ENCODE peak calls at places on chromosomes 6 and 20, in nine cellular contexts. One of them, this sample, is unnamed.
A peak's percentile ranks its signal among the peaks of the same experiment; 100 is the strongest.

GRCh38 chr20:56903858-56904257 is 274.8 kb downstream of the TFAP2C start:
- DNase-seq in A549: no peak
- DNase-seq in right cardiac atrium: no peak
- DNase-seq in stomach: no peak
- DNase-seq in hepatocyte: no peak
- DNase-seq in NCI-H1092 treated with DMSO at 0.1 percent for 48 hours: no peak
- DNase-seq in activated T-cell treated with anti-CD3 and anti-CD28 coated beads for 4 hours: no peak
- DNase-seq in stimulated activated CD4-positive, alpha-beta T cell treated with anti-CD3 and anti-CD28 coated beads, Interleukin-12 subunit alpha, Interleukin-12 subunit beta, amount 100 ng/mL, for 4 hours: no peak
- DNase-seq in ureter: no peak
- DNase-seq in this sample: no peak

GRCh38 chr6:28589234-28589951 is 63.7 kb downstream of the GPX5 start:
- DNase-seq in A549: peak; percentile 97
- DNase-seq in right cardiac atrium: peak; percentile 24
- DNase-seq in stomach: no peak
- DNase-seq in hepatocyte: peak; percentile 91
- DNase-seq in NCI-H1092 treated with DMSO at 0.1 percent for 48 hours: no peak
- DNase-seq in activated T-cell treated with anti-CD3 and anti-CD28 coated beads for 4 hours: no peak
- DNase-seq in stimulated activated CD4-positive, alpha-beta T cell treated with anti-CD3 and anti-CD28 coated beads, Interleukin-12 subunit alpha, Interleukin-12 subunit beta, amount 100 ng/mL, for 4 hours: peak; percentile 32
- DNase-seq in ureter: no peak
- DNase-seq in this sample: no peak

GRCh38 chr20:19600042-19600441 is 158.0 kb upstream of the RIN2 start:
- DNase-seq in A549: no peak
- DNase-seq in right cardiac atrium: no peak
- DNase-seq in stomach: no peak
- DNase-seq in hepatocyte: no peak
- DNase-seq in NCI-H1092 treated with DMSO at 0.1 percent for 48 hours: no peak
- DNase-seq in activated T-cell treated with anti-CD3 and anti-CD28 coated beads for 4 hours: no peak
- DNase-seq in stimulated activated CD4-positive, alpha-beta T cell treated with anti-CD3 and anti-CD28 coated beads, Interleukin-12 subunit alpha, Interleukin-12 subunit beta, amount 100 ng/mL, for 4 hours: no peak
- DNase-seq in ureter: no peak
- DNase-seq in this sample: no peak

GRCh38 chr6:26379236-26380139 is 3.4 kb upstream of the BTN2A2 start:
- DNase-seq in A549: no peak
- DNase-seq in right cardiac atrium: no peak
- DNase-seq in stomach: no peak
- DNase-seq in hepatocyte: no peak
- DNase-seq in NCI-H1092 treated with DMSO at 0.1 percent for 48 hours: no peak
- DNase-seq in activated T-cell treated with anti-CD3 and anti-CD28 coated beads for 4 hours: no peak
- DNase-seq in stimulated activated CD4-positive, alpha-beta T cell treated with anti-CD3 and anti-CD28 coated beads, Interleukin-12 subunit alpha, Interleukin-12 subunit beta, amount 100 ng/mL, for 4 hours: no peak
- DNase-seq in ureter: no peak
- DNase-seq in this sample: no peak

GRCh38 chr20:58655328-58656094 is 4.4 kb downstream of the STX16 start:
- DNase-seq in A549: no peak
- DNase-seq in right cardiac atrium: no peak
- DNase-seq in stomach: no peak
- DNase-seq in hepatocyte: no peak
- DNase-seq in NCI-H1092 treated with DMSO at 0.1 percent for 48 hours: no peak
- DNase-seq in activated T-cell treated with anti-CD3 and anti-CD28 coated beads for 4 hours: no peak
- DNase-seq in stimulated activated CD4-positive, alpha-beta T cell treated with anti-CD3 and anti-CD28 coated beads, Interleukin-12 subunit alpha, Interleukin-12 subunit beta, amount 100 ng/mL, for 4 hours: no peak
- DNase-seq in ureter: no peak
- DNase-seq in this sample: no peak

GRCh38 chr6:24227556-24227955 is 101.5 kb downstream of the NRSN1 start:
- DNase-seq in A549: no peak
- DNase-seq in right cardiac atrium: no peak
- DNase-seq in stomach: no peak
- DNase-seq in hepatocyte: no peak
- DNase-seq in NCI-H1092 treated with DMSO at 0.1 percent for 48 hours: no peak
- DNase-seq in activated T-cell treated with anti-CD3 and anti-CD28 coated beads for 4 hours: no peak
- DNase-seq in stimulated activated CD4-positive, alpha-beta T cell treated with anti-CD3 and anti-CD28 coated beads, Interleukin-12 subunit alpha, Interleukin-12 subunit beta, amount 100 ng/mL, for 4 hours: no peak
- DNase-seq in ureter: no peak
- DNase-seq in this sample: no peak

GRCh38 chr6:150511313-150511712 is 88.4 kb upstream of the PLEKHG1 start:
- DNase-seq in A549: no peak
- DNase-seq in right cardiac atrium: no peak
- DNase-seq in stomach: no peak
- DNase-seq in hepatocyte: no peak
- DNase-seq in NCI-H1092 treated with DMSO at 0.1 percent for 48 hours: no peak
- DNase-seq in activated T-cell treated with anti-CD3 and anti-CD28 coated beads for 4 hours: no peak
- DNase-seq in stimulated activated CD4-positive, alpha-beta T cell treated with anti-CD3 and anti-CD28 coated beads, Interleukin-12 subunit alpha, Interleukin-12 subunit beta, amount 100 ng/mL, for 4 hours: no peak
- DNase-seq in ureter: peak; percentile 15
- DNase-seq in this sample: no peak

GRCh38 chr6:33633084-33633461 is 12.0 kb downstream of the ITPR3 start:
- DNase-seq in A549: no peak
- DNase-seq in right cardiac atrium: no peak
- DNase-seq in stomach: no peak
- DNase-seq in hepatocyte: no peak
- DNase-seq in NCI-H1092 treated with DMSO at 0.1 percent for 48 hours: no peak
- DNase-seq in activated T-cell treated with anti-CD3 and anti-CD28 coated beads for 4 hours: no peak
- DNase-seq in stimulated activated CD4-positive, alpha-beta T cell treated with anti-CD3 and anti-CD28 coated beads, Interleukin-12 subunit alpha, Interleukin-12 subunit beta, amount 100 ng/mL, for 4 hours: no peak
- DNase-seq in ureter: no peak
- DNase-seq in this sample: no peak

GRCh38 chr20:50222568-50223320 is 32.1 kb downstream of the CEBPB start:
- DNase-seq in A549: no peak
- DNase-seq in right cardiac atrium: no peak
- DNase-seq in stomach: no peak
- DNase-seq in hepatocyte: no peak
- DNase-seq in NCI-H1092 treated with DMSO at 0.1 percent for 48 hours: no peak
- DNase-seq in activated T-cell treated with anti-CD3 and anti-CD28 coated beads for 4 hours: no peak
- DNase-seq in stimulated activated CD4-positive, alpha-beta T cell treated with anti-CD3 and anti-CD28 coated beads, Interleukin-12 subunit alpha, Interleukin-12 subunit beta, amount 100 ng/mL, for 4 hours: no peak
- DNase-seq in ureter: no peak
- DNase-seq in this sample: no peak

GRCh38 chr6:162153991-162154390 is 573.6 kb downstream of the PRKN start:
- DNase-seq in A549: no peak
- DNase-seq in right cardiac atrium: no peak
- DNase-seq in stomach: no peak
- DNase-seq in hepatocyte: no peak
- DNase-seq in NCI-H1092 treated with DMSO at 0.1 percent for 48 hours: no peak
- DNase-seq in activated T-cell treated with anti-CD3 and anti-CD28 coated beads for 4 hours: no peak
- DNase-seq in stimulated activated CD4-positive, alpha-beta T cell treated with anti-CD3 and anti-CD28 coated beads, Interleukin-12 subunit alpha, Interleukin-12 subunit beta, amount 100 ng/mL, for 4 hours: no peak
- DNase-seq in ureter: no peak
- DNase-seq in this sample: no peak

GRCh38 chr6:169398342-169399105 is 144.9 kb upstream of the THBS2 start:
- DNase-seq in A549: no peak
- DNase-seq in right cardiac atrium: no peak
- DNase-seq in stomach: no peak
- DNase-seq in hepatocyte: no peak
- DNase-seq in NCI-H1092 treated with DMSO at 0.1 percent for 48 hours: no peak
- DNase-seq in activated T-cell treated with anti-CD3 and anti-CD28 coated beads for 4 hours: no peak
- DNase-seq in stimulated activated CD4-positive, alpha-beta T cell treated with anti-CD3 and anti-CD28 coated beads, Interleukin-12 subunit alpha, Interleukin-12 subunit beta, amount 100 ng/mL, for 4 hours: no peak
- DNase-seq in ureter: no peak
- DNase-seq in this sample: no peak

GRCh38 chr6:6820688-6821238 is 232.2 kb downstream of the LY86 start:
- DNase-seq in A549: no peak
- DNase-seq in right cardiac atrium: no peak
- DNase-seq in stomach: peak; percentile 74
- DNase-seq in hepatocyte: peak; percentile 58
- DNase-seq in NCI-H1092 treated with DMSO at 0.1 percent for 48 hours: peak; percentile 43
- DNase-seq in activated T-cell treated with anti-CD3 and anti-CD28 coated beads for 4 hours: no peak
- DNase-seq in stimulated activated CD4-positive, alpha-beta T cell treated with anti-CD3 and anti-CD28 coated beads, Interleukin-12 subunit alpha, Interleukin-12 subunit beta, amount 100 ng/mL, for 4 hours: no peak
- DNase-seq in ureter: peak; percentile 86
- DNase-seq in this sample: no peak

GRCh38 chr6:129895692-129896091 is 34.6 kb upstream of the TMEM244 start:
- DNase-seq in A549: no peak
- DNase-seq in right cardiac atrium: no peak
- DNase-seq in stomach: no peak
- DNase-seq in hepatocyte: no peak
- DNase-seq in NCI-H1092 treated with DMSO at 0.1 percent for 48 hours: no peak
- DNase-seq in activated T-cell treated with anti-CD3 and anti-CD28 coated beads for 4 hours: no peak
- DNase-seq in stimulated activated CD4-positive, alpha-beta T cell treated with anti-CD3 and anti-CD28 coated beads, Interleukin-12 subunit alpha, Interleukin-12 subunit beta, amount 100 ng/mL, for 4 hours: no peak
- DNase-seq in ureter: no peak
- DNase-seq in this sample: no peak

GRCh38 chr6:160519603-160520042 is 144.5 kb downstream of the LPA start:
- DNase-seq in A549: no peak
- DNase-seq in right cardiac atrium: no peak
- DNase-seq in stomach: no peak
- DNase-seq in hepatocyte: no peak
- DNase-seq in NCI-H1092 treated with DMSO at 0.1 percent for 48 hours: no peak
- DNase-seq in activated T-cell treated with anti-CD3 and anti-CD28 coated beads for 4 hours: no peak
- DNase-seq in stimulated activated CD4-positive, alpha-beta T cell treated with anti-CD3 and anti-CD28 coated beads, Interleukin-12 subunit alpha, Interleukin-12 subunit beta, amount 100 ng/mL, for 4 hours: no peak
- DNase-seq in ureter: no peak
- DNase-seq in this sample: peak; percentile 41

GRCh38 chr6:79446006-79446405 is 91.2 kb downstream of the LCA5 start:
- DNase-seq in A549: no peak
- DNase-seq in right cardiac atrium: no peak
- DNase-seq in stomach: no peak
- DNase-seq in hepatocyte: no peak
- DNase-seq in NCI-H1092 treated with DMSO at 0.1 percent for 48 hours: no peak
- DNase-seq in activated T-cell treated with anti-CD3 and anti-CD28 coated beads for 4 hours: no peak
- DNase-seq in stimulated activated CD4-positive, alpha-beta T cell treated with anti-CD3 and anti-CD28 coated beads, Interleukin-12 subunit alpha, Interleukin-12 subunit beta, amount 100 ng/mL, for 4 hours: no peak
- DNase-seq in ureter: no peak
- DNase-seq in this sample: no peak

GRCh38 chr6:24493945-24494725 is 634 bp upstream of the ALDH5A1 start:
- DNase-seq in A549: no peak
- DNase-seq in right cardiac atrium: no peak
- DNase-seq in stomach: no peak
- DNase-seq in hepatocyte: no peak
- DNase-seq in NCI-H1092 treated with DMSO at 0.1 percent for 48 hours: no peak
- DNase-seq in activated T-cell treated with anti-CD3 and anti-CD28 coated beads for 4 hours: no peak
- DNase-seq in stimulated activated CD4-positive, alpha-beta T cell treated with anti-CD3 and anti-CD28 coated beads, Interleukin-12 subunit alpha, Interleukin-12 subunit beta, amount 100 ng/mL, for 4 hours: peak; percentile 3
- DNase-seq in ureter: no peak
- DNase-seq in this sample: no peak

GRCh38 chr20:49104365-49104648 is 58.2 kb downstream of the CSE1L start:
- DNase-seq in A549: no peak
- DNase-seq in right cardiac atrium: no peak
- DNase-seq in stomach: no peak
- DNase-seq in hepatocyte: no peak
- DNase-seq in NCI-H1092 treated with DMSO at 0.1 percent for 48 hours: no peak
- DNase-seq in activated T-cell treated with anti-CD3 and anti-CD28 coated beads for 4 hours: no peak
- DNase-seq in stimulated activated CD4-positive, alpha-beta T cell treated with anti-CD3 and anti-CD28 coated beads, Interleukin-12 subunit alpha, Interleukin-12 subunit beta, amount 100 ng/mL, for 4 hours: no peak
- DNase-seq in ureter: no peak
- DNase-seq in this sample: no peak

GRCh38 chr6:113092795-113093194 is 745.7 kb downstream of the RFPL4B start:
- DNase-seq in A549: no peak
- DNase-seq in right cardiac atrium: no peak
- DNase-seq in stomach: no peak
- DNase-seq in hepatocyte: no peak
- DNase-seq in NCI-H1092 treated with DMSO at 0.1 percent for 48 hours: no peak
- DNase-seq in activated T-cell treated with anti-CD3 and anti-CD28 coated beads for 4 hours: no peak
- DNase-seq in stimulated activated CD4-positive, alpha-beta T cell treated with anti-CD3 and anti-CD28 coated beads, Interleukin-12 subunit alpha, Interleukin-12 subunit beta, amount 100 ng/mL, for 4 hours: no peak
- DNase-seq in ureter: no peak
- DNase-seq in this sample: no peak

GRCh38 chr20:34472246-34472925 is 43.8 kb upstream of the DYNLRB1 start:
- DNase-seq in A549: no peak
- DNase-seq in right cardiac atrium: no peak
- DNase-seq in stomach: no peak
- DNase-seq in hepatocyte: peak; percentile 15
- DNase-seq in NCI-H1092 treated with DMSO at 0.1 percent for 48 hours: no peak
- DNase-seq in activated T-cell treated with anti-CD3 and anti-CD28 coated beads for 4 hours: no peak
- DNase-seq in stimulated activated CD4-positive, alpha-beta T cell treated with anti-CD3 and anti-CD28 coated beads, Interleukin-12 subunit alpha, Interleukin-12 subunit beta, amount 100 ng/mL, for 4 hours: no peak
- DNase-seq in ureter: no peak
- DNase-seq in this sample: no peak

GRCh38 chr6:170231496-170232185 is 59.2 kb downstream of the DLL1 start:
- DNase-seq in A549: no peak
- DNase-seq in right cardiac atrium: peak; percentile 1
- DNase-seq in stomach: no peak
- DNase-seq in hepatocyte: no peak
- DNase-seq in NCI-H1092 treated with DMSO at 0.1 percent for 48 hours: no peak
- DNase-seq in activated T-cell treated with anti-CD3 and anti-CD28 coated beads for 4 hours: no peak
- DNase-seq in stimulated activated CD4-positive, alpha-beta T cell treated with anti-CD3 and anti-CD28 coated beads, Interleukin-12 subunit alpha, Interleukin-12 subunit beta, amount 100 ng/mL, for 4 hours: no peak
- DNase-seq in ureter: no peak
- DNase-seq in this sample: no peak

GRCh38 chr6:130587778-130588520 is 222.1 kb downstream of the TMEM200A start:
- DNase-seq in A549: no peak
- DNase-seq in right cardiac atrium: no peak
- DNase-seq in stomach: no peak
- DNase-seq in hepatocyte: no peak
- DNase-seq in NCI-H1092 treated with DMSO at 0.1 percent for 48 hours: no peak
- DNase-seq in activated T-cell treated with anti-CD3 and anti-CD28 coated beads for 4 hours: no peak
- DNase-seq in stimulated activated CD4-positive, alpha-beta T cell treated with anti-CD3 and anti-CD28 coated beads, Interleukin-12 subunit alpha, Interleukin-12 subunit beta, amount 100 ng/mL, for 4 hours: no peak
- DNase-seq in ureter: no peak
- DNase-seq in this sample: no peak

GRCh38 chr20:16393836-16394235 is 179.4 kb downstream of the KIF16B start:
- DNase-seq in A549: no peak
- DNase-seq in right cardiac atrium: no peak
- DNase-seq in stomach: no peak
- DNase-seq in hepatocyte: no peak
- DNase-seq in NCI-H1092 treated with DMSO at 0.1 percent for 48 hours: no peak
- DNase-seq in activated T-cell treated with anti-CD3 and anti-CD28 coated beads for 4 hours: no peak
- DNase-seq in stimulated activated CD4-positive, alpha-beta T cell treated with anti-CD3 and anti-CD28 coated beads, Interleukin-12 subunit alpha, Interleukin-12 subunit beta, amount 100 ng/mL, for 4 hours: no peak
- DNase-seq in ureter: no peak
- DNase-seq in this sample: no peak

GRCh38 chr20:35506179-35506578 is 23.3 kb downstream of the C20orf173 start:
- DNase-seq in A549: no peak
- DNase-seq in right cardiac atrium: no peak
- DNase-seq in stomach: no peak
- DNase-seq in hepatocyte: no peak
- DNase-seq in NCI-H1092 treated with DMSO at 0.1 percent for 48 hours: no peak
- DNase-seq in activated T-cell treated with anti-CD3 and anti-CD28 coated beads for 4 hours: no peak
- DNase-seq in stimulated activated CD4-positive, alpha-beta T cell treated with anti-CD3 and anti-CD28 coated beads, Interleukin-12 subunit alpha, Interleukin-12 subunit beta, amount 100 ng/mL, for 4 hours: no peak
- DNase-seq in ureter: no peak
- DNase-seq in this sample: no peak

GRCh38 chr20:58246346-58246745 is 17.9 kb upstream of the ANKRD60 start:
- DNase-seq in A549: peak; percentile 67
- DNase-seq in right cardiac atrium: no peak
- DNase-seq in stomach: no peak
- DNase-seq in hepatocyte: no peak
- DNase-seq in NCI-H1092 treated with DMSO at 0.1 percent for 48 hours: no peak
- DNase-seq in activated T-cell treated with anti-CD3 and anti-CD28 coated beads for 4 hours: no peak
- DNase-seq in stimulated activated CD4-positive, alpha-beta T cell treated with anti-CD3 and anti-CD28 coated beads, Interleukin-12 subunit alpha, Interleukin-12 subunit beta, amount 100 ng/mL, for 4 hours: no peak
- DNase-seq in ureter: no peak
- DNase-seq in this sample: no peak

GRCh38 chr6:53811746-53812145 is 16.9 kb downstream of the LRRC1 start:
- DNase-seq in A549: no peak
- DNase-seq in right cardiac atrium: no peak
- DNase-seq in stomach: no peak
- DNase-seq in hepatocyte: no peak
- DNase-seq in NCI-H1092 treated with DMSO at 0.1 percent for 48 hours: no peak
- DNase-seq in activated T-cell treated with anti-CD3 and anti-CD28 coated beads for 4 hours: no peak
- DNase-seq in stimulated activated CD4-positive, alpha-beta T cell treated with anti-CD3 and anti-CD28 coated beads, Interleukin-12 subunit alpha, Interleukin-12 subunit beta, amount 100 ng/mL, for 4 hours: no peak
- DNase-seq in ureter: no peak
- DNase-seq in this sample: no peak

GRCh38 chr6:108574457-108575149 is 13.9 kb downstream of the FOXO3 start:
- DNase-seq in A549: no peak
- DNase-seq in right cardiac atrium: no peak
- DNase-seq in stomach: no peak
- DNase-seq in hepatocyte: no peak
- DNase-seq in NCI-H1092 treated with DMSO at 0.1 percent for 48 hours: no peak
- DNase-seq in activated T-cell treated with anti-CD3 and anti-CD28 coated beads for 4 hours: no peak
- DNase-seq in stimulated activated CD4-positive, alpha-beta T cell treated with anti-CD3 and anti-CD28 coated beads, Interleukin-12 subunit alpha, Interleukin-12 subunit beta, amount 100 ng/mL, for 4 hours: no peak
- DNase-seq in ureter: no peak
- DNase-seq in this sample: no peak

GRCh38 chr20:13220857-13221297 is at the start of gene ISM1:
- DNase-seq in A549: peak; percentile 32
- DNase-seq in right cardiac atrium: peak; percentile 20
- DNase-seq in stomach: no peak
- DNase-seq in hepatocyte: peak; percentile 37
- DNase-seq in NCI-H1092 treated with DMSO at 0.1 percent for 48 hours: peak; percentile 43
- DNase-seq in activated T-cell treated with anti-CD3 and anti-CD28 coated beads for 4 hours: peak; percentile 27
- DNase-seq in stimulated activated CD4-positive, alpha-beta T cell treated with anti-CD3 and anti-CD28 coated beads, Interleukin-12 subunit alpha, Interleukin-12 subunit beta, amount 100 ng/mL, for 4 hours: peak; percentile 52
- DNase-seq in ureter: peak; percentile 46
- DNase-seq in this sample: no peak

GRCh38 chr6:168057836-168058235 is 21.2 kb downstream of the FRMD1 start:
- DNase-seq in A549: no peak
- DNase-seq in right cardiac atrium: no peak
- DNase-seq in stomach: no peak
- DNase-seq in hepatocyte: no peak
- DNase-seq in NCI-H1092 treated with DMSO at 0.1 percent for 48 hours: no peak
- DNase-seq in activated T-cell treated with anti-CD3 and anti-CD28 coated beads for 4 hours: no peak
- DNase-seq in stimulated activated CD4-positive, alpha-beta T cell treated with anti-CD3 and anti-CD28 coated beads, Interleukin-12 subunit alpha, Interleukin-12 subunit beta, amount 100 ng/mL, for 4 hours: no peak
- DNase-seq in ureter: peak; percentile 84
- DNase-seq in this sample: no peak

GRCh38 chr6:15793288-15793687 is 130.5 kb upstream of the DTNBP1 start:
- DNase-seq in A549: no peak
- DNase-seq in right cardiac atrium: no peak
- DNase-seq in stomach: no peak
- DNase-seq in hepatocyte: peak; percentile 65
- DNase-seq in NCI-H1092 treated with DMSO at 0.1 percent for 48 hours: no peak
- DNase-seq in activated T-cell treated with anti-CD3 and anti-CD28 coated beads for 4 hours: no peak
- DNase-seq in stimulated activated CD4-positive, alpha-beta T cell treated with anti-CD3 and anti-CD28 coated beads, Interleukin-12 subunit alpha, Interleukin-12 subunit beta, amount 100 ng/mL, for 4 hours: no peak
- DNase-seq in ureter: no peak
- DNase-seq in this sample: no peak

GRCh38 chr6:42367353-42368011 is 84.2 kb downstream of the TRERF1 start:
- DNase-seq in A549: no peak
- DNase-seq in right cardiac atrium: no peak
- DNase-seq in stomach: no peak
- DNase-seq in hepatocyte: no peak
- DNase-seq in NCI-H1092 treated with DMSO at 0.1 percent for 48 hours: no peak
- DNase-seq in activated T-cell treated with anti-CD3 and anti-CD28 coated beads for 4 hours: no peak
- DNase-seq in stimulated activated CD4-positive, alpha-beta T cell treated with anti-CD3 and anti-CD28 coated beads, Interleukin-12 subunit alpha, Interleukin-12 subunit beta, amount 100 ng/mL, for 4 hours: no peak
- DNase-seq in ureter: no peak
- DNase-seq in this sample: peak; percentile 84

GRCh38 chr6:15502451-15503345 is 160.1 kb downstream of the DTNBP1 start:
- DNase-seq in A549: no peak
- DNase-seq in right cardiac atrium: no peak
- DNase-seq in stomach: no peak
- DNase-seq in hepatocyte: no peak
- DNase-seq in NCI-H1092 treated with DMSO at 0.1 percent for 48 hours: no peak
- DNase-seq in activated T-cell treated with anti-CD3 and anti-CD28 coated beads for 4 hours: no peak
- DNase-seq in stimulated activated CD4-positive, alpha-beta T cell treated with anti-CD3 and anti-CD28 coated beads, Interleukin-12 subunit alpha, Interleukin-12 subunit beta, amount 100 ng/mL, for 4 hours: no peak
- DNase-seq in ureter: no peak
- DNase-seq in this sample: no peak